ENCODE peak calls at places on chromosomes 11 and 22, in eight cellular contexts. M, W, L, P, R, N, Z and I are unnamed samples. For H3K4me1, the result is how much of the 10 kb centered on the place peaks cover.

GRCh38 chr22:26481112-26481693 is 2.4 kb downstream of the HPS4 start:
- DNase-seq in M (no peak), W (no peak), L (no peak), P (no peak), R (no peak), N (no peak), Z (no peak), I (no peak)

GRCh38 chr11:116427903-116428637 is 344.7 kb downstream of the BUD13 start:
- DNase-seq in M (peak), W (peak), L (no peak), P (peak), R (no peak), N (no peak), Z (peak), I (no peak)

GRCh38 chr11:112042161-112042960 is 17.2 kb downstream of the DLAT start:
- DNase-seq in M (no peak), W (peak), L (no peak), P (no peak), R (no peak), N (no peak), Z (no peak), I (no peak)

GRCh38 chr22:32466496-32466895 is 2.2 kb upstream of the BPIFC start:
- DNase-seq in M (no peak), W (no peak), L (no peak), P (no peak), R (no peak), N (no peak), Z (no peak), I (no peak)

GRCh38 chr22:47219789-47220188 is 457.3 kb downstream of the TBC1D22A start:
- DNase-seq in M (no peak), W (no peak), L (no peak), P (no peak), R (no peak), N (no peak), Z (no peak), I (no peak)

GRCh38 chr11:123566852-123567251 is 87.6 kb downstream of the SCN3B start:
- DNase-seq in M (no peak), W (no peak), L (no peak), P (no peak), R (no peak), N (no peak), Z (no peak), I (no peak)

GRCh38 chr11:1271406-1271805 is 38.0 kb downstream of the TOLLIP start:
- DNase-seq in M (no peak), W (no peak), L (no peak), P (no peak), R (no peak), N (no peak), Z (no peak), I (no peak)

GRCh38 chr11:110345756-110346155 is 49.3 kb upstream of the RDX start:
- DNase-seq in M (no peak), W (no peak), L (no peak), P (no peak), R (no peak), N (no peak), Z (no peak), I (no peak)

GRCh38 chr22:32828150-32828549 is 26.6 kb downstream of the TIMP3 start:
- DNase-seq in M (no peak), W (no peak), L (no peak), P (no peak), R (no peak), N (no peak), Z (no peak), I (no peak)

GRCh38 chr22:41501209-41501608 is 32.3 kb downstream of the ACO2 start:
- DNase-seq in M (no peak), W (peak), L (peak), P (no peak), R (no peak), N (no peak), Z (no peak), I (peak)

GRCh38 chr11:7515544-7515943 is 1.7 kb downstream of the PPFIBP2 start:
- DNase-seq in M (no peak), W (no peak), L (no peak), P (no peak), R (no peak), N (no peak), Z (peak), I (no peak)

GRCh38 chr11:7514099-7514725 is 413 bp downstream of the PPFIBP2 start:
- DNase-seq in M (no peak), W (no peak), L (no peak), P (peak), R (peak), N (no peak), Z (peak), I (peak)

GRCh38 chr11:7511405-7511804 is 2.4 kb upstream of the PPFIBP2 start:
- DNase-seq in M (no peak), W (no peak), L (no peak), P (peak), R (no peak), N (no peak), Z (peak), I (peak)

GRCh38 chr11:7513210-7514098 is at the start of gene PPFIBP2:
- DNase-seq in M (peak), W (peak), L (peak), P (peak), R (peak), N (peak), Z (peak), I (peak)

GRCh38 chr11:7512525-7513209 is 1.1 kb upstream of the PPFIBP2 start:
- DNase-seq in M (no peak), W (no peak), L (peak), P (peak), R (no peak), N (no peak), Z (peak), I (peak)
- H3K27ac ChIP-seq in M (no peak), W (no peak), L (peak), P (peak), R (peak), N (no peak), Z (peak), I (peak)

GRCh38 chr11:64796757-64797541 is 6.1 kb downstream of the MAP4K2 start:
- DNase-seq in M (no peak), W (no peak), L (no peak), P (no peak), R (no peak), N (no peak), Z (no peak), I (no peak)
- H3K4me1 ChIP-seq in M (under half), W (under half), L (under half), P (under half), R (under half), N (under half), Z (under half), I (under half)

GRCh38 chr11:68042219-68043028 is 3.6 kb downstream of the TCIRG1 start:
- DNase-seq in M (no peak), W (no peak), L (no peak), P (peak), R (no peak), N (no peak), Z (no peak), I (no peak)
- H3K27ac ChIP-seq in M (no peak), W (no peak), L (peak), P (peak), R (no peak), N (peak), Z (peak), I (no peak)

GRCh38 chr11:72038491-72038890 is 39.8 kb downstream of the IL18BP start:
- DNase-seq in M (no peak), W (peak), L (no peak), P (peak), R (no peak), N (no peak), Z (peak), I (peak)

GRCh38 chr11:72040497-72041363 is 39.6 kb downstream of the NUMA1 start:
- DNase-seq in M (peak), W (peak), L (peak), P (peak), R (peak), N (peak), Z (peak), I (peak)

GRCh38 chr11:72037554-72038311 is 39.0 kb downstream of the IL18BP start:
- DNase-seq in M (no peak), W (no peak), L (no peak), P (no peak), R (no peak), N (no peak), Z (no peak), I (no peak)

GRCh38 chr11:72039108-72039850 is 40.6 kb downstream of the IL18BP start:
- DNase-seq in M (no peak), W (no peak), L (no peak), P (peak), R (no peak), N (no peak), Z (peak), I (peak)

GRCh38 chr11:72036687-72037086 is 38.0 kb downstream of the IL18BP start:
- DNase-seq in M (no peak), W (no peak), L (no peak), P (no peak), R (no peak), N (no peak), Z (no peak), I (no peak)
- H3K4me1 ChIP-seq in M (under half), W (under half), L (under half), P (half or more), R (half or more), N (under half), Z (under half), I (under half)

GRCh38 chr11:100760766-100761165 is 73.7 kb downstream of the ARHGAP42 start:
- DNase-seq in M (no peak), W (no peak), L (no peak), P (no peak), R (no peak), N (no peak), Z (no peak), I (peak)
- H3K27ac ChIP-seq in M (no peak), W (no peak), L (no peak), P (no peak), R (no peak), N (no peak), Z (no peak), I (peak)

DNA sequence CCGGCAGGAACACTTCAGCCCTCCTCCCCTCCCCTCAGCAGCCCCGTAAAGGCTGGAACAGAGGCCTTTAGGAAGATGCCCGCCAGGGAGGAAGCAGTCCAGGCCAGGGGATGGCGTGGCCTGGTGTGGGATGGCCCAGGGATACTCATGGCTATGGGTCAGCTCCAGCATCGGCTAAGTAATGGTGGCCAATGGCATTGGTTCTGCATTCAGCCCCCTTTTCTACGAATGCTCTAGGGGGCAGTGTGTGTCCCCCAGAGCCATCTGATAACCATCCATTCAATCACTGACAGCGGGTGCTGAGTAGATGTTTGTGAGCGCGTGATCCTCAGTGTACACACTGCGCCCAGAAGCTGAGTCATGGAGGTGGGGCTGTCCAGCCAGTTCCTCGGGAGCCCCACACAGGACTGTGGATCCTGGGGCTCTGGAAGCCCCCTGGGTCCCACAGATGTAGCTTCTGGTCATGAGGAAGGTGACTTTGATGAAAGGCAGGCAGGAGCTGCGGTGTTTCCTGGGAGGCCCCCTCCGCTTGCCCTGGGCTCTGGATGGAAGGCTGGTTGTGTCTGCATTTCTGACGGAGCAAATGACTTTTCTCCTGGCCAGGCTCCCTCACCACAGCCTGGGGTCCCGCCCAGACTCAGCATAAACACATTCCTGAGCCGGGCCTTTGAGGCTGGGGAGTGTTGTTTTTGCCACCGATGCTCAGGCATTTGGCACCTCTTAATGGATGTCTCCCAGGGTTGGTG is 46.5 kb downstream of the FBLN1 start:
- DNase-seq in M (no peak), W (peak), L (no peak), P (no peak), R (no peak), N (peak), Z (peak), I (no peak)
- H3K4me1 ChIP-seq in M (under half), W (under half), L (under half), P (under half), R (under half), N (under half), Z (under half), I (under half)

GRCh38 chr22:36424901-36425579 is 37.3 kb upstream of the MYH9 start:
- DNase-seq in M (no peak), W (no peak), L (no peak), P (no peak), R (no peak), N (no peak), Z (no peak), I (no peak)

GRCh38 chr22:36422287-36423014 is 34.7 kb upstream of the MYH9 start:
- DNase-seq in M (no peak), W (no peak), L (no peak), P (no peak), R (no peak), N (no peak), Z (no peak), I (peak)

GRCh38 chr22:36419912-36420882 is 32.4 kb upstream of the MYH9 start:
- DNase-seq in M (no peak), W (no peak), L (no peak), P (no peak), R (no peak), N (no peak), Z (peak), I (peak)

GRCh38 chr22:36425977-36426523 is 38.3 kb upstream of the MYH9 start:
- DNase-seq in M (no peak), W (no peak), L (no peak), P (peak), R (no peak), N (no peak), Z (no peak), I (no peak)

DNA sequence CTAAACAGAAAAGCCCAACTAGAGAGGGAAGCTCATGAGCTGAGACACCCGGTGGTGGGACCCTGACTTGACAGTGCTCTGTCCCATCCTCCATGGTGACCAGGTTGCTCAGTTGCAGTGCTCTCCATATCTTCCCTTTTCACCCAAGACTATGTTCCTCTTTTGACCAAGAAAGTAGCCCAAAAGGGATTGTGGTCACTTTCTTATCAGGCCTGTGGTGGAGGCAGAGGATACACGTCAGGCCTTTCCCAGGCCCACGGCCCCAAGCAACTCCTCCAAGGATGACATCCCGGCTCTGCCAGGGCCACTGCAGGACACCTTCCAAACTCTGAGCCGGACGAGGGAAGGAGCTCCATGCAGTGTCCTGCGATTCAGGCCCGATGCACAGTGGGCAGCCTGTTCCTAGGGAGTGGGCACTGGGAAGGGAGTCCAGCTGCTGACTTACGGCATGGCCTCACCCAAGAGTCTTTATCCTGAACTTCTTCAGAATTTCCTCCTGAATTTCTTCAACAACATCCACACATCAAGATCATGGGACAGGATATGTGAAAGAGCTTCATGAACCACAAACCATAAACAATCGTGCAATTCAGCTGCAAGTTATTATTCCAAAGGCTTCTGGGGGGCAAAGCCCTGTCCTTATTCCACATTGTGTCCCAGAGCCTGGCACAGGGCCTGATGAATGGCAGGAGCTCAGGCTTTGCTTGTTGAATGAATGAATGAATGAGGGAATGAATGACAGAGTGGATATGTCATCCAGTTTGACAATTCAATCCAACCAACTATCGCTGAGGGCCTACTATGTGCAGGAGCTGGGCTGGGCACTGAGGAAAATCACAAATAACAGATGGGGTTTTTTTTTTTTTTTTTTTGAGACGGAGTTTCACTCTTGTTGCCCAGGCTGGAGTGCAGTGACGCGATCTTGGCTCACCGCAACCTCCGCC is 36.0 kb upstream of the MYH9 start:
- DNase-seq in M (no peak), W (no peak), L (no peak), P (no peak), R (no peak), N (no peak), Z (no peak), I (no peak)
- H3K27ac ChIP-seq in M (no peak), W (no peak), L (no peak), P (no peak), R (no peak), N (no peak), Z (peak), I (peak)

GRCh38 chr11:134224710-134225662 is 515 bp downstream of the VPS26B start:
- DNase-seq in M (peak), W (peak), L (peak), P (peak), R (peak), N (peak), Z (peak), I (peak)
- H3K4me1 ChIP-seq in M (under half), W (under half), L (half or more), P (half or more), R (half or more), N (under half), Z (under half), I (under half)